ENCODE peak calls at places on chromosome 3, in six cellular contexts. U is astrocyte of the spinal cord, W is tibial artery, F is BJ, S is gastrocnemius medialis, I is BE2C. Y is an unnamed sample.

GRCh38 chr3:48419597-48419996 is 10.3 kb downstream of the PLXNB1 start:
- DNase-seq in U (no peak), W (no peak), F (no peak), S (no peak), I (no peak), Y (no peak)

GRCh38 chr3:187568171-187568570 is 102.0 kb downstream of the SST start:
- DNase-seq in U (no peak), W (no peak), F (no peak), S (no peak), I (no peak), Y (no peak)

GRCh38 chr3:65077124-65077523 is 389.3 kb upstream of the ADAMTS9 start:
- DNase-seq in U (no peak), W (no peak), F (no peak), S (no peak), I (no peak), Y (no peak)

GRCh38 chr3:98068824-98069223 is 18.1 kb upstream of the OR5AC2 start:
- DNase-seq in U (no peak), W (no peak), F (no peak), S (no peak), I (no peak), Y (no peak)

GRCh38 chr3:179898024-179898423 is 138.7 kb downstream of the PEX5L start:
- DNase-seq in U (peak), W (no peak), F (no peak), S (no peak), I (peak), Y (no peak)

GRCh38 chr3:177286034-177286433 is 88.8 kb upstream of the TBL1XR1 start:
- DNase-seq in U (no peak), W (no peak), F (no peak), S (no peak), I (no peak), Y (no peak)

GRCh38 chr3:18527691-18528090 is 102.6 kb upstream of the SATB1 start:
- DNase-seq in U (no peak), W (no peak), F (no peak), S (no peak), I (no peak), Y (no peak)

GRCh38 chr3:141455603-141456327 is 31.1 kb upstream of the RASA2 start:
- DNase-seq in U (no peak), W (no peak), F (no peak), S (no peak), I (no peak), Y (no peak)

GRCh38 chr3:20510396-20510795 is 324.4 kb upstream of the SGO1 start:
- DNase-seq in U (no peak), W (no peak), F (no peak), S (no peak), I (no peak), Y (no peak)

GRCh38 chr3:46348811-46349482 is 5.0 kb upstream of the CCR2 start:
- DNase-seq in U (no peak), W (no peak), F (no peak), S (no peak), I (no peak), Y (no peak)

GRCh38 chr3:172225215-172225707 is 185.9 kb downstream of the FNDC3B start:
- DNase-seq in U (no peak), W (no peak), F (no peak), S (no peak), I (no peak), Y (no peak)

GRCh38 chr3:56125358-56126005 is 342.8 kb downstream of the ERC2 start:
- DNase-seq in U (peak), W (no peak), F (peak), S (peak), I (peak), Y (peak)

GRCh38 chr3:11570789-11571495 is 72.8 kb downstream of the VGLL4 start:
- DNase-seq in U (no peak), W (peak), F (no peak), S (peak), I (no peak), Y (peak)

GRCh38 chr3:39142067-39142466 is 11.3 kb downstream of the CSRNP1 start:
- DNase-seq in U (no peak), W (no peak), F (no peak), S (peak), I (no peak), Y (peak)

GRCh38 chr3:132536442-132537153 is 60.5 kb upstream of the ACKR4 start:
- DNase-seq in U (no peak), W (no peak), F (no peak), S (no peak), I (no peak), Y (no peak)

GRCh38 chr3:129888739-129889138 is 4.8 kb downstream of the TMCC1 start:
- DNase-seq in U (peak), W (no peak), F (peak), S (no peak), I (no peak), Y (no peak)

GRCh38 chr3:24843955-24844354 is 349.3 kb upstream of the THRB start:
- DNase-seq in U (no peak), W (no peak), F (no peak), S (no peak), I (no peak), Y (no peak)

GRCh38 chr3:123791073-123791370 is 93.1 kb downstream of the MYLK start:
- DNase-seq in U (no peak), W (no peak), F (no peak), S (no peak), I (no peak), Y (no peak)

GRCh38 chr3:81242871-81243270 is 518.6 kb downstream of the GBE1 start:
- DNase-seq in U (peak), W (no peak), F (no peak), S (no peak), I (no peak), Y (no peak)

GRCh38 chr3:188272481-188273372 is 118.8 kb downstream of the LPP start:
- DNase-seq in U (peak), W (no peak), F (peak), S (no peak), I (no peak), Y (no peak)

GRCh38 chr3:70374179-70374578 is 61.7 kb upstream of the MDFIC2 start:
- DNase-seq in U (no peak), W (no peak), F (no peak), S (no peak), I (no peak), Y (no peak)

GRCh38 chr3:167941234-167941995 is 154.3 kb downstream of the GOLIM4 start:
- DNase-seq in U (peak), W (peak), F (peak), S (peak), I (no peak), Y (peak)

GRCh38 chr3:149879872-149880271 is 66.9 kb downstream of the RNF13 start:
- DNase-seq in U (peak), W (peak), F (peak), S (peak), I (peak), Y (peak)

GRCh38 chr3:130896101-130896500 is 2.2 kb downstream of the ATP2C1 start:
- DNase-seq in U (no peak), W (no peak), F (no peak), S (no peak), I (no peak), Y (no peak)

GRCh38 chr3:15148614-15149013 is 49.7 kb upstream of the RBSN start:
- DNase-seq in U (no peak), W (no peak), F (no peak), S (no peak), I (peak), Y (no peak)

GRCh38 chr3:141878812-141879211 is 2.4 kb downstream of the ATP1B3 start:
- DNase-seq in U (peak), W (no peak), F (no peak), S (no peak), I (peak), Y (no peak)

GRCh38 chr3:34387831-34388564 is 589.6 kb downstream of the PDCD6IP start:
- DNase-seq in U (no peak), W (no peak), F (no peak), S (no peak), I (no peak), Y (no peak)

GRCh38 chr3:162865466-162865865 is 1368.9 kb downstream of the OTOL1 start:
- DNase-seq in U (peak), W (no peak), F (no peak), S (no peak), I (no peak), Y (no peak)

GRCh38 chr3:193955719-193956118 is 180.2 kb upstream of the HES1 start:
- DNase-seq in U (no peak), W (no peak), F (no peak), S (no peak), I (no peak), Y (no peak)

GRCh38 chr3:17833786-17834559 is 91.5 kb upstream of the TBC1D5 start:
- DNase-seq in U (no peak), W (no peak), F (no peak), S (no peak), I (no peak), Y (no peak)

GRCh38 chr3:59483191-59483590 is 433.4 kb upstream of the CFAP20DC start:
- DNase-seq in U (no peak), W (no peak), F (no peak), S (no peak), I (no peak), Y (no peak)

GRCh38 chr3:194586839-194587238 is 46.4 kb downstream of the TMEM44 start:
- DNase-seq in U (peak), W (no peak), F (no peak), S (no peak), I (no peak), Y (no peak)

GRCh38 chr3:194136519-194137313 is 768 bp downstream of the HES1 start:
- DNase-seq in U (peak), W (peak), F (peak), S (peak), I (peak), Y (no peak)

GRCh38 chr3:69880069-69880640 is 119.4 kb upstream of the SAMMSON start:
- DNase-seq in U (no peak), W (no peak), F (no peak), S (no peak), I (no peak), Y (no peak)

GRCh38 chr3:142724682-142725351 is 983 bp downstream of the TRPC1 start:
- DNase-seq in U (peak), W (peak), F (no peak), S (no peak), I (peak), Y (peak)

DNA sequence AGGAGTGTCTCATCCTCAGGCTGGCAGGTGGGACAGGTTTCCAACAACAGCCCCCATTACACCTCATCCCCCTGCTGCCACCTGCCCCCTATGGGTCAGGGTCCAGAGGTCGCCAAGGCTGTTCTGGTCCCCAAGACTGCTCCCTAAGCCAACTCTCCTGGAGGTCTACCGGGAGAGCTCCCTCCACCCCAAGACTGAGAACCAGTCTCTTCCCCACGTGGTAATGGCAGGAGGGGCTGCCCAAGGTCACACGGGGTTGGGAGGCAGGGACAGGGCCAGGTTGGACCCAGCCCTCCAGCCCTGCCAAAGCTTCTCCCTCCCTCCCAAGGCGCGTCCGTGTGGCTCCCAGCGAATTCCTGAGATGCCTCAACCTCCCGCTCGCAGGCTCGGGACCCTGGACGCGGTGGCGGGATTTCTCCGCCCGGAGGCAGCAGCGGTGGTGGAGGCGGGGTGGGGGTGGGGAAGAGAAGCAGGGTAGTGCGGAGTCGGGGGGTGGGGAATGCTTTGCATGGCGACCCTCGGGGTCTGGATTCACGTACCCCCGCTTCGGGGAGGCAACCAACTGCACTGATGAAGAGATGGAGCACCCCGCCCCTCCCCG is 80.1 kb downstream of the IQSEC1 start:
- DNase-seq in U (no peak), W (no peak), F (no peak), S (no peak), I (no peak), Y (no peak)
- H3K4me3 ChIP-seq in U (peak), W (peak), F (peak), S (peak), I (peak), Y (no peak)

GRCh38 chr3:54891540-54891897 is 36.3 kb downstream of the LRTM1 start:
- DNase-seq in U (peak), W (peak), F (peak), S (peak), I (peak), Y (peak)
- TF ChIP-seq CTCF in U (peak), W (peak), F (peak), S (peak), I (peak), Y (no peak)

GRCh38 chr3:125140011-125140813 is 72.3 kb downstream of the SLC12A8 start:
- DNase-seq in U (peak), W (no peak), F (peak), S (no peak), I (no peak), Y (no peak)
- H3K4me3 ChIP-seq in U (no peak), W (no peak), F (no peak), S (no peak), I (no peak), Y (no peak)

GRCh38 chr3:6091262-6091661 is 769.7 kb upstream of the GRM7 start:
- DNase-seq in U (no peak), W (no peak), F (no peak), S (no peak), I (no peak), Y (no peak)

DNA sequence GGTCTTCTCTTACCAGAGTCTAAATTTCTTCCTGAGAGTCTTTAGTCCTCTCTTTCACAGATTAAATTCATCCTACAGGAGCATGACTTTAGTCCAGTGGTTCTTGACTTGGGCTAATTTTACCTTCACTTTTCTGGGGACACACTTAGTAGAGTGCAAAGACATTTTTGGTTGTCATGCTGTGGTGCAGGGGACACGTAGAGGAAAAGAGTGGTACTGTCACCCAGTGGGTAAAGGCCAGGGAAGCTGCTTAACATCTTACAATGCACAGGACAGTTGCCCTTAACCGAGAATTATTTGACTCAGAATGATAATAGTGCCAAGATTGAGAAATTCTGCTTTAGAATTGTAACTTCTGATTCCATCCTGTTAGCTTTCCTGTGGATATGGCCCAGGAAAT is 772.5 kb upstream of the GRM7 start:
- DNase-seq in U (no peak), W (no peak), F (no peak), S (no peak), I (no peak), Y (no peak)
- TF ChIP-seq CTCF in U (no peak), W (no peak), F (no peak), S (no peak), I (no peak), Y (no peak)

GRCh38 chr3:106068386-106068785 is 199.6 kb upstream of the CBLB start:
- DNase-seq in U (peak), W (no peak), F (no peak), S (no peak), I (no peak), Y (no peak)
- H3K4me3 ChIP-seq in U (no peak), W (no peak), F (no peak), S (no peak), I (no peak), Y (no peak)

GRCh38 chr3:139388961-139389551 is 391 bp downstream of the COPB2 start:
- DNase-seq in U (no peak), W (no peak), F (no peak), S (no peak), I (no peak), Y (no peak)
- TF ChIP-seq CTCF in U (no peak), W (no peak), F (no peak), S (no peak), I (no peak), Y (no peak)

GRCh38 chr3:147351301-147351700 is 55.0 kb downstream of the ZIC4 start:
- DNase-seq in U (no peak), W (no peak), F (no peak), S (no peak), I (no peak), Y (no peak)

GRCh38 chr3:147355104-147355854 is 51.1 kb downstream of the ZIC4 start:
- DNase-seq in U (no peak), W (no peak), F (no peak), S (no peak), I (no peak), Y (no peak)

GRCh38 chr3:147356145-147356908 is 50.0 kb downstream of the ZIC4 start:
- DNase-seq in U (no peak), W (no peak), F (no peak), S (no peak), I (no peak), Y (no peak)

GRCh38 chr3:147356909-147357733 is 49.2 kb downstream of the ZIC4 start:
- DNase-seq in U (no peak), W (no peak), F (no peak), S (no peak), I (no peak), Y (no peak)

GRCh38 chr3:147354621-147355020 is 51.7 kb downstream of the ZIC4 start:
- DNase-seq in U (no peak), W (no peak), F (no peak), S (no peak), I (no peak), Y (no peak)
- H3K4me3 ChIP-seq in U (peak), W (no peak), F (no peak), S (peak), I (no peak), Y (no peak)

GRCh38 chr3:41489205-41489604 is 289.9 kb downstream of the CTNNB1 start:
- DNase-seq in U (no peak), W (no peak), F (no peak), S (no peak), I (no peak), Y (no peak)
- TF ChIP-seq CTCF in U (no peak), W (no peak), F (no peak), S (no peak), I (no peak), Y (no peak)

GRCh38 chr3:157086775-157087174 is 73.2 kb downstream of the CCNL1 start:
- DNase-seq in U (no peak), W (no peak), F (no peak), S (no peak), I (no peak), Y (no peak)
- H3K4me3 ChIP-seq in U (no peak), W (no peak), F (no peak), S (no peak), I (no peak), Y (no peak)